ENCODE peak calls at places on chromosomes 4 and X, in five cellular contexts. P, W, Q, B and V are unnamed samples.
A peak's percentile ranks its signal among the peaks of the same experiment; 100 is the strongest.

GRCh38 chrX:79557212-79557611 is 190.1 kb upstream of the ITM2A start:
- DNase-seq in P (no peak), W (no peak), Q (no peak), B (no peak), V (no peak)

GRCh38 chrX:39195156-39195555 is 393.9 kb downstream of the MID1IP1 start:
- DNase-seq in P (no peak), W (no peak), Q (no peak), B (no peak), V (no peak)

GRCh38 chr4:57342406-57342805 is 232.2 kb upstream of the IGFBP7 start:
- DNase-seq in P (no peak), W (no peak), Q (peak; percentile 17), B (peak; percentile 2), V (no peak)

GRCh38 chr4:7618361-7618760 is 183.6 kb upstream of the PSAPL1 start:
- DNase-seq in P (no peak), W (no peak), Q (no peak), B (no peak), V (no peak)

GRCh38 chr4:6495736-6496135 is 23.3 kb upstream of the PPP2R2C start:
- DNase-seq in P (no peak), W (no peak), Q (no peak), B (no peak), V (no peak)

GRCh38 chr4:88814043-88814617 is 116.5 kb upstream of the NAP1L5 start:
- DNase-seq in P (no peak), W (no peak), Q (no peak), B (no peak), V (no peak)

GRCh38 chr4:110107868-110108267 is 90.5 kb downstream of the ELOVL6 start:
- DNase-seq in P (no peak), W (no peak), Q (peak; percentile 58), B (no peak), V (no peak)

GRCh38 chrX:79375340-79375739 is 8.2 kb upstream of the ITM2A start:
- DNase-seq in P (no peak), W (no peak), Q (no peak), B (no peak), V (no peak)

GRCh38 chrX:123835661-123836371 is 24.0 kb upstream of the XIAP start:
- DNase-seq in P (no peak), W (peak; percentile 20), Q (peak; percentile 51), B (peak; percentile 70), V (no peak)

GRCh38 chr4:98430708-98431403 is 169.7 kb downstream of the RAP1GDS1 start:
- DNase-seq in P (no peak), W (no peak), Q (peak; percentile 65), B (peak; percentile 96), V (no peak)

GRCh38 chr4:85724801-85725548 is 250.0 kb downstream of the ARHGAP24 start:
- DNase-seq in P (no peak), W (no peak), Q (peak; percentile 60), B (no peak), V (no peak)

GRCh38 chr4:183175631-183176232 is 76.7 kb downstream of the WWC2 start:
- DNase-seq in P (no peak), W (no peak), Q (peak; percentile 74), B (peak; percentile 60), V (no peak)

GRCh38 chr4:88177981-88178632 is 19.7 kb upstream of the ABCG2 start:
- DNase-seq in P (no peak), W (no peak), Q (peak; percentile 68), B (peak; percentile 85), V (no peak)

GRCh38 chr4:147830987-147831386 is 99.1 kb downstream of the ARHGAP10 start:
- DNase-seq in P (no peak), W (no peak), Q (peak; percentile 58), B (peak; percentile 63), V (no peak)

GRCh38 chr4:155234206-155234605 is 25.8 kb downstream of the NPY2R start:
- DNase-seq in P (no peak), W (no peak), Q (no peak), B (no peak), V (no peak)

GRCh38 chrX:147894332-147894870 is 17.3 kb upstream of the FMR1 start:
- DNase-seq in P (no peak), W (no peak), Q (peak; percentile 20), B (no peak), V (no peak)

GRCh38 chrX:134971926-134972325 is 18.9 kb upstream of the SMIM10 start:
- DNase-seq in P (no peak), W (no peak), Q (no peak), B (peak; percentile 42), V (no peak)

GRCh38 chr4:96352051-96352517 is 512.2 kb downstream of the PDHA2 start:
- DNase-seq in P (no peak), W (peak; percentile 8), Q (peak; percentile 63), B (no peak), V (no peak)

GRCh38 chr4:89482926-89483595 is 175.5 kb upstream of the GPRIN3 start:
- DNase-seq in P (no peak), W (no peak), Q (peak; percentile 9), B (no peak), V (no peak)

GRCh38 chr4:25441519-25442117 is 64.6 kb downstream of the ANAPC4 start:
- DNase-seq in P (no peak), W (peak; percentile 41), Q (peak; percentile 81), B (peak; percentile 59), V (peak; percentile 36)

DNA sequence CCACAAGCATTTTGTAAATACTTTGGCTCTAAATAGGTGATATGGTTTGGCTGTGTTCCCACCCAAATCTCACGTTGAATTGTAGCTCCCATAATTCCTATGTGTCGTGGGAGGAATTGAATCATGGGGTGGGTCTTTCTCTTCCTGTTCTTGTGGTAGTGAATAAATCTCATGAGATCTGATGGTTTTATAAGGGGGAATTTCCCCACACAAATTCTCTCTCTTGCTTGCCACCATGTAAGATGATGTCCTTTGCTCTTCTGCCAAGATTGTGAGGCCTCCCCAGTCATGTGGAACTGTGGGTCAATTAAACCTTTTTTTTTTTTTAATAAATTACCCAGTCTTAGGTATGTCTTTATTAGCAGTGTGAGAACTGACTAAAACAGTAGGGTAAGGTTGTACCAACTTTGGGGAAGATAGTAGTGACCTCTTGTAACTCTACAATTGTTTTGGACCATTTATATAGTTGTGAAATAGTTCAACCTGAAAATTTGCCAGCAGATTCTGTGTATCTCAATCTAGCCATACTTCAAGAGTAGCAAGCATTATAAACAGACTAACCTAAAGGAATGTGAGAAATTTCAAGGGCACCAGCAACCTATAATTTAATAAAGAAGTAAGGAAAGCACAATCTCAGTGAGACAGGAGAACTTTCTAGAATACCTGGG is 727.8 kb downstream of the GRID2 start:
- DNase-seq in P (no peak), W (no peak), Q (peak; percentile 34), B (no peak), V (no peak)
- TF ChIP-seq CTCF in P (no peak), W (no peak), Q (no peak), B (no peak), V (no peak)

GRCh38 chr4:138492178-138492577 is 250.0 kb upstream of the SLC7A11 start:
- DNase-seq in P (no peak), W (no peak), Q (no peak), B (no peak), V (no peak)

GRCh38 chr4:138499627-138500026 is 257.5 kb upstream of the SLC7A11 start:
- DNase-seq in P (no peak), W (no peak), Q (no peak), B (no peak), V (no peak)

GRCh38 chr4:138500869-138501268 is 258.7 kb upstream of the SLC7A11 start:
- DNase-seq in P (no peak), W (no peak), Q (no peak), B (no peak), V (no peak)

DNA sequence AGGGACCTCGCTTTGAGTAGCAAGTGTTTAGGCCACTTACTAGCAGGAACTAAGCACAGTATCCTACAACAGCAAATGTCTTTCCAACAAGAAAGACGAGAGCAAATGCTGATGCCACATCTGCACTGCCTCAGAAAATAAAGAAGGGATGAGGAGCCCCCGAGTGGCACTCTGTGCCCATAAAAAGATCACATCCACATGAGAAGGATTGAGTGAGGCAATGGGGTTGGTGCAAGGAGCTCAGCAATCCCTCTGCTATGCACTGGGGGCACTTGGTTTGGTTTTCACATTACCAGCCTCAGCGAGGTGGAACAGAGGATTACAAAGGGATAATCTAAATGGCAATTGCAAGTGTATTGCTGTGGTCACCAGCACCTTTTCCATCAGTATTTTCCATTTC is 252.8 kb upstream of the SLC7A11 start:
- DNase-seq in P (no peak), W (no peak), Q (peak; percentile 67), B (peak; percentile 46), V (no peak)
- TF ChIP-seq CTCF in P (no peak), W (no peak), Q (peak; percentile 42), B (peak; percentile 44), V (peak; percentile 22)

DNA sequence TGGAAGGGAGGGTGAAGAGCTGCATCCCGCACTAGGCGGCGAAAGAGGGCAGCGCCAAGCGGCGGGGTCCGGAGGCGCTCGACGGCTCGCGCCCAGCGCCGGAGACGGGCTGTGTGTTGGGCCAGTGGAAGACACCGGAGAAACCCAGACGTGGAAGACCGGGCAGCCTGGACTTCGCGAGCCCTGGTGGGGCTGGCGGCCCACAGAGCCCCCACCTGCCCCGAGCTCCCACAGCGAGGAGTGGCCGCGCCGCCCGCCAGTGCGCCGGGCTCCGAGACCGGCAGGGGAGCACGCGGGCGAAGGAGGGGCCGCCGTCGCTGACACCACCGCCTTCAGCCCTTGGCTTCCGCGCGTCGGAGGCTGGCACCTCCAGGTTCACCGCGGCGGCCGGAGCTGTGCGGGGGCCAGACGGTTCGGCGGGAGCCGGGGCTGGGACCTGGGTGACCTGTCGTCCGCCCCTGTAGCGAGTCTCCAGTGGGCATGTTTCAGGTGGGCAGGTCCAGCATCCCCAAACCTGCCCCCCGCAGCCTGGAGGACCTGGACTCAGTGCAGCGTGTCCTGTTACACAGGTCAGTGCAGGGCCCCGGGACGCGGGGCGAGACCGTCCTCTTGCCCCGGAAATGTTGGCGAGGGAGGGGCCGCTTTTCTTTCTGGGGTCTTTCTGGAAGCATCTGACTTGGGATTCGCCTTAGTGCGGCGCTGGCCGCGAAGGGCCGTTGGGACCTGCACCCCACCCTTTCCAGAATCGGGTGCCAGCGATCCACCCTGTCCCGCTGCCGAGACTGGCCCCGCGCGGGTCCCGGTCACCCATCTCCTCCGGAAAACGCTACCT is 9.6 kb upstream of the INTU start:
- DNase-seq in P (no peak), W (peak; percentile 5), Q (no peak), B (peak; percentile 33), V (no peak)
- TF ChIP-seq CTCF in P (no peak), W (no peak), Q (peak; percentile 26), B (peak; percentile 30), V (no peak)

GRCh38 chrX:72536542-72536941 is 36.1 kb downstream of the HDAC8 start:
- DNase-seq in P (no peak), W (no peak), Q (no peak), B (no peak), V (no peak)

GRCh38 chrX:72539822-72540221 is 32.8 kb downstream of the HDAC8 start:
- DNase-seq in P (no peak), W (no peak), Q (no peak), B (no peak), V (no peak)

GRCh38 chrX:72545990-72546389 is 26.7 kb downstream of the HDAC8 start:
- DNase-seq in P (no peak), W (no peak), Q (peak; percentile 37), B (no peak), V (no peak)

GRCh38 chrX:72540318-72540717 is 32.3 kb downstream of the HDAC8 start:
- DNase-seq in P (no peak), W (no peak), Q (peak; percentile 49), B (peak; percentile 58), V (no peak)
- TF ChIP-seq CTCF in P (no peak), W (peak; percentile 24), Q (peak; percentile 31), B (peak; percentile 46), V (peak; percentile 15)

DNA sequence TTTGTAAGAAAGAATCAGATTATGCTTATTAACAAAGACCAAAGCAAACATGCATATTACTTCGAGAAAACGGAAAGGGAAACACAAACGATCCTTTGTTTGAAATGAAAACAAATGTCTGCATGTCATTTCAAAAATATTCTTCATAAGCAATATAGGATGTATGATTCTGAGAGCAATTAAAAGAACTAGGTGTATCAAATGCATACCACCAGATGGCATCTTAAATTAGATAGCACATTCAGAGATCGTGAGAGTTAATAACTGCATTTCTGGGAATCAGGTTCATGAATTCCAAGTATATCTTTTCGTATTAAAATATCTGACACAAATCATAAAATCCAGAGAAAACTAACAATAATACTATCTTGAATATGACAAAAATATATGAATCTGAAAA is 159.5 kb downstream of the PPP3CA start:
- DNase-seq in P (no peak), W (no peak), Q (no peak), B (no peak), V (no peak)
- TF ChIP-seq CTCF in P (no peak), W (peak; percentile 57), Q (no peak), B (no peak), V (no peak)